ENCODE peak calls at places on chromosomes 12 and 14, in six cellular contexts. T is left ventricle myocardium inferior, W is fibroblast of lung, M is kidney epithelial cell, U is DND-41, G is choroid plexus epithelial cell. S is an unnamed sample.

GRCh38 chr14:95493976-95494375 is 22.5 kb downstream of the SYNE3 start:
- DNase-seq in T (no peak), W (no peak), M (no peak), U (no peak), G (no peak), S (no peak)

GRCh38 chr12:76558684-76559276 is 791 bp downstream of the OSBPL8 start:
- DNase-seq in T (peak; percentile 52), W (peak; percentile 51), M (peak; percentile 2), U (peak; percentile 92), G (peak; percentile 58), S (peak; percentile 93)

GRCh38 chr14:104293231-104293841 is 154.9 kb downstream of the KIF26A start:
- DNase-seq in T (peak; percentile 7), W (no peak), M (no peak), U (no peak), G (no peak), S (no peak)

GRCh38 chr12:78584695-78585094 is 279.9 kb upstream of the SYT1 start:
- DNase-seq in T (no peak), W (peak; percentile 16), M (no peak), U (no peak), G (peak; percentile 35), S (no peak)

GRCh38 chr12:109518820-109519665 is 41.6 kb downstream of the UBE3B start:
- DNase-seq in T (peak; percentile 59), W (peak; percentile 89), M (no peak), U (peak; percentile 60), G (peak; percentile 74), S (peak; percentile 78)

GRCh38 chr12:4829161-4829792 is 80.4 kb upstream of the KCNA1 start:
- DNase-seq in T (no peak), W (no peak), M (no peak), U (peak; percentile 58), G (no peak), S (peak; percentile 35)

GRCh38 chr12:75747572-75747995 is 236.2 kb upstream of the KRR1 start:
- DNase-seq in T (no peak), W (peak; percentile 86), M (no peak), U (no peak), G (peak; percentile 69), S (no peak)

GRCh38 chr12:40382217-40382616 is 157.4 kb downstream of the LRRK2 start:
- DNase-seq in T (no peak), W (no peak), M (no peak), U (no peak), G (no peak), S (no peak)

GRCh38 chr14:55057919-55058318 is 6.5 kb downstream of the MAPK1IP1L start:
- DNase-seq in T (no peak), W (no peak), M (no peak), U (no peak), G (no peak), S (no peak)

GRCh38 chr12:118371354-118372282 is 1.1 kb downstream of the TAOK3 start:
- DNase-seq in T (peak; percentile 25), W (peak; percentile 22), M (no peak), U (peak; percentile 18), G (no peak), S (peak; percentile 24)

GRCh38 chr12:1781770-1782169 is 38.6 kb upstream of the LRTM2 start:
- DNase-seq in T (no peak), W (peak; percentile 63), M (no peak), U (no peak), G (peak; percentile 89), S (no peak)

GRCh38 chr12:76608070-76608469 is 48.5 kb upstream of the OSBPL8 start:
- DNase-seq in T (no peak), W (no peak), M (no peak), U (no peak), G (no peak), S (no peak)

GRCh38 chr14:100438678-100439592 is 115.8 kb downstream of the SLC25A47 start:
- DNase-seq in T (no peak), W (peak; percentile 95), M (peak; percentile 93), U (no peak), G (peak; percentile 68), S (peak; percentile 89)

GRCh38 chr14:54812661-54813060 is 90.0 kb downstream of the GCH1 start:
- DNase-seq in T (no peak), W (no peak), M (no peak), U (no peak), G (no peak), S (no peak)

GRCh38 chr12:132556216-132556615 is 54.2 kb downstream of the LRCOL1 start:
- DNase-seq in T (no peak), W (no peak), M (no peak), U (no peak), G (no peak), S (no peak)

GRCh38 chr14:85594217-85594616 is 64.3 kb downstream of the FLRT2 start:
- DNase-seq in T (no peak), W (no peak), M (no peak), U (no peak), G (no peak), S (no peak)

GRCh38 chr14:51139221-51139681 is 44.3 kb upstream of the TRIM9 start:
- DNase-seq in T (no peak), W (no peak), M (peak; percentile 14), U (no peak), G (peak; percentile 53), S (no peak)

GRCh38 chr12:125889742-125890141 is 824.5 kb downstream of the AACS start:
- DNase-seq in T (no peak), W (no peak), M (no peak), U (no peak), G (no peak), S (no peak)

GRCh38 chr12:105783983-105784947 is 354.5 kb downstream of the NUAK1 start:
- DNase-seq in T (no peak), W (no peak), M (no peak), U (no peak), G (no peak), S (no peak)

GRCh38 chr12:57165741-57166140 is 18.3 kb upstream of the LRP1-AS start:
- DNase-seq in T (no peak), W (peak; percentile 38), M (no peak), U (no peak), G (no peak), S (no peak)

GRCh38 chr12:43069768-43070221 is 480.2 kb upstream of the PRICKLE1 start:
- DNase-seq in T (peak; percentile 18), W (peak; percentile 92), M (no peak), U (no peak), G (peak; percentile 31), S (no peak)

GRCh38 chr14:47959753-47960152 is 284.3 kb upstream of the MDGA2 start:
- DNase-seq in T (no peak), W (peak; percentile 0), M (no peak), U (no peak), G (no peak), S (no peak)

GRCh38 chr12:12022306-12022931 is 48.3 kb upstream of the BCL2L14 start:
- DNase-seq in T (no peak), W (no peak), M (no peak), U (no peak), G (no peak), S (no peak)

GRCh38 chr12:55009171-55009570 is 10.6 kb upstream of the NEUROD4 start:
- DNase-seq in T (no peak), W (no peak), M (no peak), U (no peak), G (no peak), S (no peak)

GRCh38 chr12:1760566-1761382 is 59.6 kb upstream of the LRTM2 start:
- DNase-seq in T (no peak), W (peak; percentile 45), M (peak; percentile 82), U (no peak), G (peak; percentile 60), S (no peak)

GRCh38 chr12:124466200-124467128 is 100.9 kb downstream of the NCOR2 start:
- DNase-seq in T (peak; percentile 71), W (peak; percentile 50), M (no peak), U (peak; percentile 96), G (peak; percentile 90), S (peak; percentile 94)
- TF ChIP-seq CTCF in T (peak; percentile 28), W (no peak), M (no peak), U (peak; percentile 72), G (peak; percentile 37), S (peak; percentile 58)

DNA sequence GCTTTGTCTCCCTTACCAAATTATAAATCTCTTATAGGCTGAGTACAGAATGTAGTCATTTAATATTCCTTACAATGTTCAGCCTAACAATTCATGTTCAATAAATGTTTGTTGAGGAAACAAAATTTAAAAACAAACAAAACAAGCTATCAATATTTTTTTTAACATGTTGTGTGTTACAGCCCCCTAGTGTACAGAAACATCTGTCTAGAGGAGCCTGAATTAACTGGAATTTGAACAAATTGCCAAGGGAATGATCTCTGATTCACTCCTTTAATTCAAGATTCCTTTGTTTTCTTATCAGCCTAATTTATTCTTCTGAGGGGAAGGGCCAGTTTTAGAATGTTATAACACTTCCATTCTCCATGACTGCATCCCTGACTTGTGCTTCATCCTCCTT is 127.1 kb downstream of the CMAS start:
- DNase-seq in T (no peak), W (no peak), M (no peak), U (no peak), G (no peak), S (no peak)
- TF ChIP-seq CTCF in T (no peak), W (peak; percentile 37), M (no peak), U (peak; percentile 12), G (no peak), S (peak; percentile 40)

DNA sequence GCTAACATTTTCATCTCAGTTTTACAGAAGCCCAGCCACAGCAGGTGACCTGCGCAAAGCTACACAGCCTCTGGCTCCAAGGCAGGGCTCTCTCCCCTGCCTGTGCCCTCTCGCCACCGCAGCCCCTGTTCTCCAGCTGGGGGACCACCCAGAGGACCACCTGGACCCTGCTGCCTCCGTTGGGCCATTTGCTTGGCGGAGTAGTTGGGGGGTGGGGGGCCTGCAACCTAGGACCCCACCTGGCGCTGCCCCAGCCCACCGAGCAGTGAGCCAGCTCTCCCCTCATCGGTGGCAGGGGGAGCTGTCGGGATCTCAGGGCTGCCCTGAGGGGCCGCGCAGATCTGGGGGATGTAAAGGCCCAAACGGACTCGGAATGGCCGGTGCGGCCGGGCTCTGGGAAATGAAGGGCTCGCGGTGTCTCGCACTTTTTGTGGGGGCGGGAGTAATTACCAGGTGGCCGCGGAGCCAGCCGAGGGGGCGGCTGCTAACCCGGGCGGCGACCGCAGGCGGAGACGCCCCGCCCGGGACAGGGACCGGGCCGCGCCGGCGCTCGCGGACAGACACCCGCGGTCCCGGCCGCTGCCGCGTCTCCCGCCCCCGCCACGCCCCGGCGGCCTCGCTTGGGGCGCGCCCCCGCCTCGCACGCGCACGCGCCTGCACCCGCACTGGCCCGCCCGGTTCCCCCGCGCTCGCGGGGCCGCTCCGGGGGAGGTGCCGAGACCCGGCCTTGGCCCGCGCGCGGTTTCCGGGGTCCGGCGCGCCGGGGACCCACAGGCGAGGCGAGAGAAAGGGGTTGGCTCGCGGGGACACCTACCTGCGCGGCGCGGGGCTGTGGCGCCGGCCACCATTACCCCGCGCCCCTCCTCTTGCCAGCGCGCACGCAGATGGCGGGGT is 8.6 kb upstream of the GPR68 start:
- DNase-seq in T (peak; percentile 56), W (no peak), M (no peak), U (no peak), G (no peak), S (peak; percentile 48)
- TF ChIP-seq CTCF in T (no peak), W (peak; percentile 16), M (peak; percentile 42), U (no peak), G (no peak), S (no peak)

GRCh38 chr12:49296034-49296835 is 1.3 kb downstream of the PRPH start:
- DNase-seq in T (no peak), W (no peak), M (no peak), U (no peak), G (no peak), S (peak; percentile 73)
- TF ChIP-seq CTCF in T (peak; percentile 71), W (peak; percentile 62), M (peak; percentile 86), U (no peak), G (peak; percentile 68), S (peak; percentile 97)

S was measured in activated CD8-positive, alpha-beta T cell treated with anti-CD3 and anti-CD28 coated beads for 36 hours.